ENCODE peak calls at places on chromosomes 11 and 22, in four cellular contexts. Y is HCT116, K is stomach, B is IMR-90. L is an unnamed sample. For H3K9me3, the result is how much of the 10 kb centered on the place peaks cover.

GRCh38 chr22:40042312-40042711 is 47.6 kb downstream of the FAM83F start:
- DNase-seq in Y (no peak), K (no peak), B (no peak), L (no peak)

GRCh38 chr11:70323811-70324210 is 53.3 kb downstream of the PPFIA1 start:
- DNase-seq in Y (no peak), K (no peak), B (peak), L (no peak)

GRCh38 chr11:128581908-128582307 is 5.5 kb downstream of the ETS1 start:
- DNase-seq in Y (no peak), K (no peak), B (no peak), L (no peak)

GRCh38 chr22:50710221-50710620 is 27.8 kb upstream of the ACR start:
- DNase-seq in Y (no peak), K (no peak), B (no peak), L (no peak)

GRCh38 chr11:15993360-15993759 is 363.0 kb downstream of the SOX6 start:
- DNase-seq in Y (no peak), K (no peak), B (no peak), L (no peak)

GRCh38 chr22:40826984-40827741 is 8.0 kb upstream of the SLC25A17 start:
- DNase-seq in Y (no peak), K (no peak), B (no peak), L (no peak)

GRCh38 chr11:10908215-10908990 is 50.5 kb upstream of the ZBED5 start:
- DNase-seq in Y (no peak), K (no peak), B (peak), L (no peak)

GRCh38 chr11:12312132-12312531 is 65.2 kb upstream of the PARVA start:
- DNase-seq in Y (no peak), K (no peak), B (no peak), L (no peak)

GRCh38 chr11:79610678-79611077 is 169.8 kb upstream of the TENM4 start:
- DNase-seq in Y (no peak), K (no peak), B (no peak), L (no peak)

GRCh38 chr11:102933627-102934026 is 21.9 kb downstream of the MMP13 start:
- DNase-seq in Y (no peak), K (no peak), B (no peak), L (no peak)

GRCh38 chr22:33851240-33851639 is 69.0 kb downstream of the LARGE1 start:
- DNase-seq in Y (no peak), K (no peak), B (peak), L (no peak)

GRCh38 chr22:19228174-19228573 is 49.6 kb upstream of the SLC25A1 start:
- DNase-seq in Y (no peak), K (no peak), B (no peak), L (no peak)

GRCh38 chr22:18110944-18111758 is 542 bp downstream of the TUBA8 start:
- DNase-seq in Y (no peak), K (no peak), B (no peak), L (no peak)

GRCh38 chr11:46381836-46382643 is 571 bp downstream of the MDK start:
- DNase-seq in Y (no peak), K (no peak), B (no peak), L (peak)

GRCh38 chr11:65557280-65558001 is 718 bp downstream of the LTBP3 start:
- DNase-seq in Y (no peak), K (no peak), B (no peak), L (peak)

GRCh38 chr11:35214792-35215193 is 75.8 kb downstream of the CD44 start:
- DNase-seq in Y (peak), K (no peak), B (peak), L (no peak)

GRCh38 chr11:24375896-24376295 is 121.0 kb upstream of the LUZP2 start:
- DNase-seq in Y (no peak), K (no peak), B (peak), L (no peak)

GRCh38 chr11:126032374-126032773 is 30.3 kb downstream of the CDON start:
- DNase-seq in Y (no peak), K (no peak), B (no peak), L (no peak)

GRCh38 chr22:45441158-45441557 is 27.7 kb downstream of the RIBC2 start:
- DNase-seq in Y (peak), K (peak), B (peak), L (no peak)

GRCh38 chr11:111513240-111513605 is 1.0 kb upstream of the BTG4 start:
- DNase-seq in Y (no peak), K (no peak), B (no peak), L (no peak)

GRCh38 chr22:43411981-43412807 is at the start of gene MPPED1:
- DNase-seq in Y (no peak), K (no peak), B (no peak), L (no peak)

GRCh38 chr11:71420455-71421241 is 27.5 kb downstream of the DHCR7 start:
- DNase-seq in Y (peak), K (peak), B (peak), L (peak)

GRCh38 chr11:8082391-8083087 is 1.5 kb downstream of the TUB start:
- DNase-seq in Y (no peak), K (no peak), B (no peak), L (no peak)

GRCh38 chr11:78022397-78023396 is at the start of gene KCTD14:
- DNase-seq in Y (no peak), K (peak), B (no peak), L (no peak)
- TF ChIP-seq POLR2A in Y (peak), K (no peak), B (no peak), L (no peak)

DNA sequence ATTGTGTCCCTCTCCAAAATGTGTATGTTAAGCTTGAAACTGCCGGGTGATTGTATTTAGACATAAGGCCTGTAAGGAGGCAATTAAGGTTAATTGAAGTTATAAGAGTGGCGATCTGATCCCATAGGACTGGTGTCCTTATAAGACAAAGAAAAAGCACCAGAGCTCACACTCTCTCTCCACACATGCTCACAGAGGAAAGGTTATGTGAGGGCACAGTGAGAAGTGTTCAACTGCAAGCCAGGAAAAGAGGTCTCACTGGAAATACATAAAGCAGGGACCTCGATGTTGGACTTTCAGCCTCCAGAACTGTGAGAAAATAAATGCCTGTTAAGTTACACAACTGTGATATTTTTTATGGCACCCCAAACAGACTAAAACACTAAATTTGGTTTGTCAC is 1233.8 kb upstream of the CNTN5 start:
- DNase-seq in Y (no peak), K (no peak), B (no peak), L (no peak)
- H3K9me3 ChIP-seq in Y (under half), K (under half), B (under half), L (under half)

GRCh38 chr11:114060402-114061052 is 1.0 kb downstream of the ZBTB16 start:
- DNase-seq in Y (no peak), K (peak), B (no peak), L (no peak)
- TF ChIP-seq POLR2A in Y (no peak), K (no peak), B (no peak), L (no peak)

GRCh38 chr11:17378655-17379054 is 9.8 kb downstream of the KCNJ11 start:
- DNase-seq in Y (no peak), K (no peak), B (no peak), L (no peak)

GRCh38 chr11:17375547-17375946 is 12.9 kb downstream of the KCNJ11 start:
- DNase-seq in Y (no peak), K (no peak), B (no peak), L (no peak)

GRCh38 chr11:17379383-17380180 is 8.9 kb downstream of the KCNJ11 start:
- DNase-seq in Y (no peak), K (no peak), B (no peak), L (no peak)

GRCh38 chr11:17381156-17381555 is 7.3 kb downstream of the KCNJ11 start:
- DNase-seq in Y (no peak), K (no peak), B (peak), L (no peak)

GRCh38 chr11:17376493-17376892 is 12.0 kb downstream of the KCNJ11 start:
- DNase-seq in Y (no peak), K (no peak), B (no peak), L (no peak)
- H3K9me3 ChIP-seq in Y (under half), K (under half), B (under half), L (under half)

DNA sequence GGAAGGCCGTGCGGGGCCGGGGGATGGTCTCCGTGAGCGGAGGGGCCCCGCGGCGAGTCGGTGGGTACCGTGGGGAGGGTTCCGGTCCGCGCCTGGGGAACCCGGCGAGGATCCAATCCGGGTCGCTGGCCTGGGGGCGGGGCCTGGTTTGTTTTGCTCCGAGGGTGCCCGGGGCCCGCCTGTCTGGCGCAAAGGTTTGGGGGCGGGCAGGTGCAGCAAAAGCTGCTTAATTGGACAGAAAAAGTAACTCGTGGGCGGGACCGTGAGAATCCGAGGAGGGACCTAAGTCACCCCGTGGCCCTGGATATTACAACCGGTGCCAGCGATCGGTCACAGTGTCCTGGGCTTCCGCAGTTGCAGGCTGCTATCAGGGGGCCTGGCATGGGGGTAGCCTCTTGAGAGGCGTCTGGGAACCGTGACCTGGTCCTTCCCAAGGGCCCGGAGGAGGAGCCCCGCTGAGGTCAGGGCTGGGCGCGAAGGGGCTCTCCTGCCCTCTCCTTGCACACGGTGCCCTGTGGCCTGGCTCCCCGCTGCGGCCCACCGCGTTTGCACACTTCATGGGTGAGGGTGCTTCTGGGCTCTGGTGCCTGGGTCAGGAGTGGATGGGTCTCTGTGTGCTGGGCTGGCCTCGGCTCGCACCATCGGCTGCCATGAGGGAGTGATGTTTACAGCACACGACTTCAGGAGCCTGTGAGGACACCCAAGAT is 1.4 kb downstream of the PNPLA2 start:
- DNase-seq in Y (peak), K (peak), B (peak), L (peak)
- TF ChIP-seq POLR2A in Y (no peak), K (no peak), B (no peak), L (no peak)